ENCODE peak calls at places on chromosome 18, in five cellular contexts. One of them, this sample, is unnamed.

GRCh38 chr18:32712860-32713259 is 60.0 kb downstream of the KLHL14 start:
- DNase-seq in colonic mucosa: no peak
- DNase-seq in cardiac muscle cell: no peak
- DNase-seq in brain microvascular endothelial cell: no peak
- DNase-seq in heart right ventricle: no peak
- DNase-seq in this sample: no peak

GRCh38 chr18:11541179-11541578 is 68.2 kb upstream of the SLC35G4 start:
- DNase-seq in brain microvascular endothelial cell: no peak
- DNase-seq in heart right ventricle: no peak
- DNase-seq in cardiac muscle cell: no peak
- DNase-seq in colonic mucosa: no peak
- DNase-seq in this sample: no peak

GRCh38 chr18:51030537-51031258 is 685 bp downstream of the SMAD4 start:
- DNase-seq in cardiac muscle cell: peak
- DNase-seq in brain microvascular endothelial cell: peak
- DNase-seq in heart right ventricle: peak
- DNase-seq in colonic mucosa: peak
- DNase-seq in this sample: no peak

GRCh38 chr18:79634593-79634992 is 45.0 kb upstream of the CTDP1 start:
- DNase-seq in heart right ventricle: no peak
- DNase-seq in cardiac muscle cell: no peak
- DNase-seq in colonic mucosa: no peak
- DNase-seq in brain microvascular endothelial cell: no peak
- DNase-seq in this sample: no peak

GRCh38 chr18:59823611-59824195 is 76.1 kb upstream of the PMAIP1 start:
- DNase-seq in brain microvascular endothelial cell: peak
- DNase-seq in cardiac muscle cell: peak
- DNase-seq in heart right ventricle: no peak
- DNase-seq in colonic mucosa: peak
- DNase-seq in this sample: peak

GRCh38 chr18:63970803-63971191 is 916 bp downstream of the SERPINB8 start:
- DNase-seq in heart right ventricle: peak
- DNase-seq in colonic mucosa: peak
- DNase-seq in brain microvascular endothelial cell: no peak
- DNase-seq in cardiac muscle cell: peak
- DNase-seq in this sample: no peak

GRCh38 chr18:53947092-53947640 is 277.3 kb downstream of the MBD2 start:
- DNase-seq in colonic mucosa: no peak
- DNase-seq in cardiac muscle cell: no peak
- DNase-seq in heart right ventricle: no peak
- DNase-seq in brain microvascular endothelial cell: no peak
- DNase-seq in this sample: no peak

GRCh38 chr18:23398401-23398800 is 54.7 kb upstream of the RIOK3 start:
- DNase-seq in brain microvascular endothelial cell: peak
- DNase-seq in colonic mucosa: no peak
- DNase-seq in cardiac muscle cell: no peak
- DNase-seq in heart right ventricle: no peak
- DNase-seq in this sample: no peak

GRCh38 chr18:79068299-79068945 is 772 bp upstream of the ATP9B start:
- DNase-seq in colonic mucosa: no peak
- DNase-seq in brain microvascular endothelial cell: peak
- DNase-seq in heart right ventricle: no peak
- DNase-seq in cardiac muscle cell: no peak
- DNase-seq in this sample: no peak

GRCh38 chr18:73352546-73352945 is 484.8 kb upstream of the NETO1 start:
- DNase-seq in brain microvascular endothelial cell: no peak
- DNase-seq in heart right ventricle: no peak
- DNase-seq in colonic mucosa: no peak
- DNase-seq in cardiac muscle cell: no peak
- DNase-seq in this sample: no peak

GRCh38 chr18:13372405-13372995 is 153.9 kb downstream of the LDLRAD4 start:
- DNase-seq in heart right ventricle: no peak
- DNase-seq in cardiac muscle cell: no peak
- DNase-seq in colonic mucosa: no peak
- DNase-seq in brain microvascular endothelial cell: no peak
- DNase-seq in this sample: no peak

GRCh38 chr18:10298346-10298745 is 156.1 kb upstream of the APCDD1 start:
- DNase-seq in cardiac muscle cell: no peak
- DNase-seq in brain microvascular endothelial cell: no peak
- DNase-seq in colonic mucosa: no peak
- DNase-seq in heart right ventricle: no peak
- DNase-seq in this sample: no peak

GRCh38 chr18:58666176-58666575 is 5.1 kb upstream of the MALT1 start:
- DNase-seq in heart right ventricle: no peak
- DNase-seq in colonic mucosa: no peak
- DNase-seq in cardiac muscle cell: no peak
- DNase-seq in brain microvascular endothelial cell: no peak
- DNase-seq in this sample: no peak

GRCh38 chr18:49869354-49869753 is 56.0 kb upstream of the ACAA2 start:
- DNase-seq in colonic mucosa: no peak
- DNase-seq in brain microvascular endothelial cell: no peak
- DNase-seq in heart right ventricle: no peak
- DNase-seq in cardiac muscle cell: no peak
- DNase-seq in this sample: no peak

GRCh38 chr18:79662051-79662450 is 17.6 kb upstream of the CTDP1 start:
- DNase-seq in cardiac muscle cell: no peak
- DNase-seq in colonic mucosa: no peak
- DNase-seq in brain microvascular endothelial cell: no peak
- DNase-seq in heart right ventricle: no peak
- DNase-seq in this sample: no peak

GRCh38 chr18:53458944-53459580 is 765.4 kb downstream of the MBD2 start:
- DNase-seq in brain microvascular endothelial cell: no peak
- DNase-seq in heart right ventricle: peak
- DNase-seq in colonic mucosa: no peak
- DNase-seq in cardiac muscle cell: no peak
- DNase-seq in this sample: no peak

GRCh38 chr18:34659579-34660517 is 50.2 kb upstream of the DTNA start:
- DNase-seq in cardiac muscle cell: peak
- DNase-seq in heart right ventricle: peak
- DNase-seq in colonic mucosa: peak
- DNase-seq in brain microvascular endothelial cell: peak
- DNase-seq in this sample: peak

GRCh38 chr18:39624934-39625333 is 2059.3 kb upstream of the CELF4 start:
- DNase-seq in cardiac muscle cell: no peak
- DNase-seq in brain microvascular endothelial cell: peak
- DNase-seq in heart right ventricle: no peak
- DNase-seq in colonic mucosa: no peak
- DNase-seq in this sample: peak

GRCh38 chr18:45248240-45248903 is 366.9 kb upstream of the SLC14A2 start:
- DNase-seq in brain microvascular endothelial cell: peak
- DNase-seq in colonic mucosa: no peak
- DNase-seq in heart right ventricle: no peak
- DNase-seq in cardiac muscle cell: peak
- DNase-seq in this sample: peak

GRCh38 chr18:13849791-13850190 is 25.8 kb downstream of the MC5R start:
- DNase-seq in brain microvascular endothelial cell: no peak
- DNase-seq in heart right ventricle: no peak
- DNase-seq in cardiac muscle cell: no peak
- DNase-seq in colonic mucosa: no peak
- DNase-seq in this sample: no peak

GRCh38 chr18:73975266-73975665 is 172.4 kb downstream of the FBXO15 start:
- DNase-seq in brain microvascular endothelial cell: peak
- DNase-seq in colonic mucosa: no peak
- DNase-seq in cardiac muscle cell: no peak
- DNase-seq in heart right ventricle: no peak
- DNase-seq in this sample: no peak

GRCh38 chr18:52200406-52200805 is 139.6 kb upstream of the DCC start:
- DNase-seq in colonic mucosa: no peak
- DNase-seq in heart right ventricle: no peak
- DNase-seq in cardiac muscle cell: no peak
- DNase-seq in brain microvascular endothelial cell: no peak
- DNase-seq in this sample: no peak

GRCh38 chr18:65091737-65092329 is 659.0 kb upstream of the CDH7 start:
- DNase-seq in cardiac muscle cell: peak
- DNase-seq in colonic mucosa: peak
- DNase-seq in brain microvascular endothelial cell: peak
- DNase-seq in heart right ventricle: no peak
- DNase-seq in this sample: no peak

GRCh38 chr18:74662622-74663021 is 65.0 kb downstream of the ZNF407 start:
- DNase-seq in heart right ventricle: no peak
- DNase-seq in colonic mucosa: no peak
- DNase-seq in brain microvascular endothelial cell: no peak
- DNase-seq in cardiac muscle cell: no peak
- DNase-seq in this sample: no peak

GRCh38 chr18:59627414-59627813 is 69.8 kb downstream of the CCBE1 start:
- DNase-seq in brain microvascular endothelial cell: no peak
- DNase-seq in heart right ventricle: no peak
- DNase-seq in cardiac muscle cell: no peak
- DNase-seq in colonic mucosa: no peak
- DNase-seq in this sample: no peak

GRCh38 chr18:21081425-21081824 is 30.2 kb downstream of the ROCK1 start:
- DNase-seq in cardiac muscle cell: no peak
- DNase-seq in heart right ventricle: no peak
- DNase-seq in colonic mucosa: no peak
- DNase-seq in brain microvascular endothelial cell: no peak
- DNase-seq in this sample: no peak

GRCh38 chr18:29145993-29146539 is 969.1 kb upstream of the CDH2 start:
- DNase-seq in cardiac muscle cell: no peak
- DNase-seq in brain microvascular endothelial cell: no peak
- DNase-seq in heart right ventricle: no peak
- DNase-seq in colonic mucosa: no peak
- DNase-seq in this sample: no peak

GRCh38 chr18:63199743-63200241 is 119.8 kb downstream of the BCL2 start:
- DNase-seq in brain microvascular endothelial cell: no peak
- DNase-seq in heart right ventricle: no peak
- DNase-seq in colonic mucosa: no peak
- DNase-seq in cardiac muscle cell: no peak
- DNase-seq in this sample: no peak

GRCh38 chr18:58615150-58616132 is 13.4 kb downstream of the ALPK2 start:
- DNase-seq in brain microvascular endothelial cell: no peak
- DNase-seq in colonic mucosa: peak
- DNase-seq in heart right ventricle: no peak
- DNase-seq in cardiac muscle cell: no peak
- DNase-seq in this sample: no peak

GRCh38 chr18:63178526-63178880 is 141.1 kb downstream of the BCL2 start:
- DNase-seq in brain microvascular endothelial cell: no peak
- DNase-seq in cardiac muscle cell: no peak
- DNase-seq in colonic mucosa: peak
- DNase-seq in heart right ventricle: peak
- DNase-seq in this sample: no peak

GRCh38 chr18:78984941-78985784 is 5.5 kb downstream of the SALL3 start:
- DNase-seq in heart right ventricle: no peak
- DNase-seq in brain microvascular endothelial cell: no peak
- DNase-seq in colonic mucosa: no peak
- DNase-seq in cardiac muscle cell: peak
- DNase-seq in this sample: no peak

GRCh38 chr18:31203794-31204148 is 41.1 kb upstream of the DSC1 start:
- DNase-seq in cardiac muscle cell: no peak
- DNase-seq in brain microvascular endothelial cell: no peak
- DNase-seq in colonic mucosa: no peak
- DNase-seq in heart right ventricle: no peak
- DNase-seq in this sample: no peak

GRCh38 chr18:61579581-61579980 is 246.4 kb downstream of the CDH20 start:
- DNase-seq in colonic mucosa: no peak
- DNase-seq in cardiac muscle cell: no peak
- DNase-seq in brain microvascular endothelial cell: no peak
- DNase-seq in heart right ventricle: no peak
- DNase-seq in this sample: no peak

GRCh38 chr18:63119647-63120046 is 199.9 kb downstream of the BCL2 start:
- DNase-seq in heart right ventricle: no peak
- DNase-seq in colonic mucosa: peak
- DNase-seq in cardiac muscle cell: no peak
- DNase-seq in brain microvascular endothelial cell: no peak
- DNase-seq in this sample: no peak

GRCh38 chr18:34114996-34115395 is 109.7 kb downstream of the NOL4 start:
- DNase-seq in heart right ventricle: no peak
- DNase-seq in brain microvascular endothelial cell: peak
- DNase-seq in cardiac muscle cell: no peak
- DNase-seq in colonic mucosa: no peak
- DNase-seq in this sample: no peak

GRCh38 chr18:35322486-35323258 is 21.5 kb downstream of the ZNF24 start:
- DNase-seq in heart right ventricle: no peak
- DNase-seq in colonic mucosa: no peak
- DNase-seq in cardiac muscle cell: no peak
- DNase-seq in brain microvascular endothelial cell: no peak
- DNase-seq in this sample: no peak

GRCh38 chr18:31946305-31947046 is 3.5 kb upstream of the TRAPPC8 start:
- DNase-seq in heart right ventricle: no peak
- DNase-seq in brain microvascular endothelial cell: no peak
- DNase-seq in cardiac muscle cell: no peak
- DNase-seq in colonic mucosa: no peak
- DNase-seq in this sample: no peak

GRCh38 chr18:57220485-57220884 is 73.6 kb downstream of the BOD1L2 start:
- DNase-seq in heart right ventricle: no peak
- DNase-seq in brain microvascular endothelial cell: no peak
- DNase-seq in colonic mucosa: no peak
- DNase-seq in cardiac muscle cell: no peak
- DNase-seq in this sample: no peak
- H3K27ac ChIP-seq in heart right ventricle: no peak
- H3K27ac ChIP-seq in brain microvascular endothelial cell: no peak
- H3K27ac ChIP-seq in colonic mucosa: no peak
- H3K27ac ChIP-seq in cardiac muscle cell: no peak
- H3K27ac ChIP-seq in this sample: no peak

GRCh38 chr18:75691483-75691882 is 264.0 kb upstream of the SMIM21 start:
- DNase-seq in cardiac muscle cell: no peak
- DNase-seq in brain microvascular endothelial cell: no peak
- DNase-seq in heart right ventricle: no peak
- DNase-seq in colonic mucosa: no peak
- DNase-seq in this sample: no peak
- TF ChIP-seq CTCF in cardiac muscle cell: no peak
- TF ChIP-seq CTCF in brain microvascular endothelial cell: peak
- TF ChIP-seq CTCF in heart right ventricle: no peak
- TF ChIP-seq CTCF in colonic mucosa: no peak
- TF ChIP-seq CTCF in this sample: no peak

DNA sequence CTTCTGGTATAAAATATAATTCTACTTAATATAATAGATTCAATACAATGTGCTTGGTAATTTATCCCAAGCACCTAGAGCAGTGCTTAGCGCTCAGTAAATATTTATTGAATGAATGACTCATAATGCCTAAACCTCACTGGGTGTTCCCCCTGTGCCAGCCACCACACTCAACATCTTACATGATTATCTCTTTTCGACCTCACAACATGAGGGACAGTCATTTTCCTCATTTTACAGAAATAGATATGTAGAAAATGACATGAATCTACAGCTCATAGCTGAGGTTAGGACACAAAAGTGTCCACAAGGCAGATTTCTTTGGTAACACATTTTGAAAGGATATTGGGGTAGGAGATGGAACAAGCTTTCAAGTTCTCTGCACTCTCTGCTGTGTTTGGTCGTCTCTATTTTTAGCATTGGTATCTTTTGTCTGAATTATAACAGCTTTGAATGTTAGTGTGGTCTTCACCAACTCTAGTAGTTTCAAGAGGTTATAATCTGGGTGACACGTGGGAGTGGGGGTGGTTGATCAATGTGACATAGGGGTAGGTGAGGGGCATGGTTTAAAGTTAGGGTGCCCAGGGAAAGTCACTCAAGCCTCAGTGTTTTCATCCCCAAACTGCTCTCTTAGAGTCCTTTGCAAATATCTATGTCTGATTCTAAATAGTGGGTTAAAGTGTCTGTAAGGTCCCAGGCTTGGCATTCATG is 9.8 kb downstream of the MYOM1 start:
- DNase-seq in colonic mucosa: no peak
- DNase-seq in brain microvascular endothelial cell: no peak
- DNase-seq in cardiac muscle cell: no peak
- DNase-seq in heart right ventricle: no peak
- DNase-seq in this sample: no peak
- H3K4me3 ChIP-seq in colonic mucosa: no peak
- H3K4me3 ChIP-seq in brain microvascular endothelial cell: no peak
- H3K4me3 ChIP-seq in cardiac muscle cell: peak
- H3K4me3 ChIP-seq in heart right ventricle: peak
- H3K4me3 ChIP-seq in this sample: no peak

GRCh38 chr18:26574958-26575864 is 26.9 kb upstream of the KCTD1 start:
- DNase-seq in heart right ventricle: peak
- DNase-seq in cardiac muscle cell: peak
- DNase-seq in brain microvascular endothelial cell: peak
- DNase-seq in colonic mucosa: peak
- DNase-seq in this sample: no peak
- H3K27ac ChIP-seq in heart right ventricle: no peak
- H3K27ac ChIP-seq in cardiac muscle cell: no peak
- H3K27ac ChIP-seq in brain microvascular endothelial cell: peak
- H3K27ac ChIP-seq in colonic mucosa: no peak
- H3K27ac ChIP-seq in this sample: no peak